ENCODE peak calls at places on chromosome 19, in four cellular contexts. One of them, this sample, is unnamed.

GRCh38 chr19:38210458-38210987 is 13.5 kb downstream of the DPF1 start:
- DNase-seq in GM18507: no peak
- DNase-seq in substantia nigra: peak
- DNase-seq in fibroblast of the aortic adventitia: peak
- DNase-seq in this sample: peak

GRCh38 chr19:57888494-57889231 is at the start of gene ZNF814:
- DNase-seq in GM18507: no peak
- DNase-seq in substantia nigra: peak
- DNase-seq in fibroblast of the aortic adventitia: peak
- DNase-seq in this sample: peak

GRCh38 chr19:38638461-38638860 is 9.0 kb upstream of the ACTN4 start:
- DNase-seq in GM18507: no peak
- DNase-seq in substantia nigra: no peak
- DNase-seq in fibroblast of the aortic adventitia: no peak
- DNase-seq in this sample: no peak

GRCh38 chr19:47107953-47108746 is 5.4 kb downstream of the ZC3H4 start:
- DNase-seq in GM18507: no peak
- DNase-seq in substantia nigra: no peak
- DNase-seq in fibroblast of the aortic adventitia: peak
- DNase-seq in this sample: no peak

GRCh38 chr19:53780506-53780905 is 43.6 kb downstream of the NLRP12 start:
- DNase-seq in GM18507: no peak
- DNase-seq in substantia nigra: no peak
- DNase-seq in fibroblast of the aortic adventitia: no peak
- DNase-seq in this sample: no peak

GRCh38 chr19:15684828-15685227 is 11.9 kb downstream of the CYP4F12 start:
- DNase-seq in GM18507: no peak
- DNase-seq in substantia nigra: no peak
- DNase-seq in fibroblast of the aortic adventitia: no peak
- DNase-seq in this sample: no peak

GRCh38 chr19:2095338-2095938 is 688 bp downstream of the MOB3A start:
- DNase-seq in GM18507: no peak
- DNase-seq in substantia nigra: no peak
- DNase-seq in fibroblast of the aortic adventitia: no peak
- DNase-seq in this sample: no peak

GRCh38 chr19:50702870-50703829 is 16.5 kb downstream of the SHANK1 start:
- DNase-seq in GM18507: no peak
- DNase-seq in substantia nigra: no peak
- DNase-seq in fibroblast of the aortic adventitia: no peak
- DNase-seq in this sample: no peak

GRCh38 chr19:34639491-34640085 is 37.4 kb downstream of the SCGB2B2 start:
- DNase-seq in GM18507: peak
- DNase-seq in substantia nigra: no peak
- DNase-seq in fibroblast of the aortic adventitia: peak
- DNase-seq in this sample: peak

GRCh38 chr19:10045371-10045770 is 32.1 kb downstream of the RDH8 start:
- DNase-seq in GM18507: no peak
- DNase-seq in substantia nigra: no peak
- DNase-seq in fibroblast of the aortic adventitia: no peak
- DNase-seq in this sample: no peak

GRCh38 chr19:41528106-41528505 is 47.9 kb upstream of the CEACAM21 start:
- DNase-seq in GM18507: no peak
- DNase-seq in substantia nigra: no peak
- DNase-seq in fibroblast of the aortic adventitia: no peak
- DNase-seq in this sample: no peak

GRCh38 chr19:10565028-10565566 is 713 bp downstream of the KRI1 start:
- DNase-seq in GM18507: peak
- DNase-seq in substantia nigra: no peak
- DNase-seq in fibroblast of the aortic adventitia: no peak
- DNase-seq in this sample: no peak

GRCh38 chr19:12652219-12652618 is 14.3 kb downstream of the MAN2B1 start:
- DNase-seq in GM18507: no peak
- DNase-seq in substantia nigra: no peak
- DNase-seq in fibroblast of the aortic adventitia: no peak
- DNase-seq in this sample: no peak

GRCh38 chr19:843180-843835 is 2.5 kb downstream of the PRTN3 start:
- DNase-seq in GM18507: no peak
- DNase-seq in substantia nigra: no peak
- DNase-seq in fibroblast of the aortic adventitia: no peak
- DNase-seq in this sample: no peak

GRCh38 chr19:49546825-49547565 is 19.2 kb downstream of the RCN3 start:
- DNase-seq in GM18507: peak
- DNase-seq in substantia nigra: peak
- DNase-seq in fibroblast of the aortic adventitia: peak
- DNase-seq in this sample: peak

GRCh38 chr19:4678881-4679379 is 8.8 kb upstream of the MYDGF start:
- DNase-seq in GM18507: no peak
- DNase-seq in substantia nigra: no peak
- DNase-seq in fibroblast of the aortic adventitia: no peak
- DNase-seq in this sample: no peak

GRCh38 chr19:11330103-11330502 is 9.4 kb downstream of the RAB3D start:
- DNase-seq in GM18507: no peak
- DNase-seq in substantia nigra: no peak
- DNase-seq in fibroblast of the aortic adventitia: no peak
- DNase-seq in this sample: no peak

GRCh38 chr19:15123900-15124299 is 16.7 kb downstream of the SYDE1 start:
- DNase-seq in GM18507: no peak
- DNase-seq in substantia nigra: peak
- DNase-seq in fibroblast of the aortic adventitia: no peak
- DNase-seq in this sample: no peak

GRCh38 chr19:10503002-10503789 is at the start of gene KEAP1:
- DNase-seq in GM18507: no peak
- DNase-seq in substantia nigra: no peak
- DNase-seq in fibroblast of the aortic adventitia: peak
- DNase-seq in this sample: no peak

GRCh38 chr19:51749979-51750378 is 1.7 kb downstream of the FPR1 start:
- DNase-seq in GM18507: no peak
- DNase-seq in substantia nigra: no peak
- DNase-seq in fibroblast of the aortic adventitia: no peak
- DNase-seq in this sample: no peak

GRCh38 chr19:10712041-10712440 is 5.8 kb upstream of the DNM2 start:
- DNase-seq in GM18507: no peak
- DNase-seq in substantia nigra: no peak
- DNase-seq in fibroblast of the aortic adventitia: no peak
- DNase-seq in this sample: no peak

GRCh38 chr19:10408511-10409291 is 5.4 kb upstream of the CDC37 start:
- DNase-seq in GM18507: no peak
- DNase-seq in substantia nigra: peak
- DNase-seq in fibroblast of the aortic adventitia: no peak
- DNase-seq in this sample: no peak

GRCh38 chr19:10388957-10389356 is 8.6 kb upstream of the TYK2 start:
- DNase-seq in GM18507: no peak
- DNase-seq in substantia nigra: peak
- DNase-seq in fibroblast of the aortic adventitia: peak
- DNase-seq in this sample: peak

GRCh38 chr19:44689290-44690130 is 9.4 kb upstream of the CEACAM16 start:
- DNase-seq in GM18507: peak
- DNase-seq in substantia nigra: peak
- DNase-seq in fibroblast of the aortic adventitia: peak
- DNase-seq in this sample: no peak

GRCh38 chr19:11160119-11160768 is 4.7 kb upstream of the SPC24 start:
- DNase-seq in GM18507: no peak
- DNase-seq in substantia nigra: no peak
- DNase-seq in fibroblast of the aortic adventitia: peak
- DNase-seq in this sample: no peak

GRCh38 chr19:29687244-29687896 is 22.1 kb downstream of the PLEKHF1 start:
- DNase-seq in GM18507: no peak
- DNase-seq in substantia nigra: no peak
- DNase-seq in fibroblast of the aortic adventitia: peak
- DNase-seq in this sample: no peak

GRCh38 chr19:8158411-8159074 is 9.2 kb upstream of the FBN3 start:
- DNase-seq in GM18507: peak
- DNase-seq in substantia nigra: peak
- DNase-seq in fibroblast of the aortic adventitia: peak
- DNase-seq in this sample: peak

GRCh38 chr19:41356984-41357739 is 3.4 kb upstream of the TGFB1 start:
- DNase-seq in GM18507: no peak
- DNase-seq in substantia nigra: no peak
- DNase-seq in fibroblast of the aortic adventitia: no peak
- DNase-seq in this sample: no peak

GRCh38 chr19:40567040-40567749 is 9.5 kb upstream of the SHKBP1 start:
- DNase-seq in GM18507: no peak
- DNase-seq in substantia nigra: no peak
- DNase-seq in fibroblast of the aortic adventitia: no peak
- DNase-seq in this sample: no peak

GRCh38 chr19:3981373-3981735 is 3.9 kb downstream of the EEF2 start:
- DNase-seq in GM18507: no peak
- DNase-seq in substantia nigra: no peak
- DNase-seq in fibroblast of the aortic adventitia: no peak
- DNase-seq in this sample: no peak

GRCh38 chr19:39401549-39402416 is 4.9 kb upstream of the ZFP36 start:
- DNase-seq in GM18507: no peak
- DNase-seq in substantia nigra: no peak
- DNase-seq in fibroblast of the aortic adventitia: peak
- DNase-seq in this sample: no peak